ENCODE peak calls at places on chromosomes 6 and 20, in five cellular contexts. One of them, this sample, is unnamed.

GRCh38 chr6:69933239-69933638 is 66.9 kb downstream of the COL19A1 start:
- DNase-seq in HepG2: no peak
- DNase-seq in WTC11: no peak
- DNase-seq in H1: no peak
- DNase-seq in GM12878: no peak
- DNase-seq in this sample: no peak

GRCh38 chr6:83183082-83183828 is 9.8 kb downstream of the PGM3 start:
- DNase-seq in WTC11: no peak
- DNase-seq in HepG2: no peak
- DNase-seq in H1: no peak
- DNase-seq in GM12878: no peak
- DNase-seq in this sample: no peak

GRCh38 chr20:16028923-16029322 is 544.3 kb downstream of the KIF16B start:
- DNase-seq in HepG2: no peak
- DNase-seq in H1: no peak
- DNase-seq in WTC11: no peak
- DNase-seq in GM12878: peak; percentile 11
- DNase-seq in this sample: no peak

GRCh38 chr6:139381216-139381615 is 6.8 kb upstream of the CITED2 start:
- DNase-seq in HepG2: no peak
- DNase-seq in GM12878: no peak
- DNase-seq in WTC11: no peak
- DNase-seq in H1: no peak
- DNase-seq in this sample: no peak

GRCh38 chr6:143575440-143575839 is 63.9 kb upstream of the FUCA2 start:
- DNase-seq in H1: no peak
- DNase-seq in GM12878: peak; percentile 27
- DNase-seq in WTC11: peak; percentile 32
- DNase-seq in HepG2: peak; percentile 83
- DNase-seq in this sample: peak; percentile 85

GRCh38 chr6:27208042-27208441 is 39.5 kb upstream of the PRSS16 start:
- DNase-seq in HepG2: no peak
- DNase-seq in WTC11: no peak
- DNase-seq in GM12878: no peak
- DNase-seq in H1: no peak
- DNase-seq in this sample: no peak

GRCh38 chr6:139271056-139271455 is 20.7 kb downstream of the TXLNB start:
- DNase-seq in WTC11: no peak
- DNase-seq in HepG2: no peak
- DNase-seq in H1: no peak
- DNase-seq in GM12878: no peak
- DNase-seq in this sample: no peak

GRCh38 chr20:46937140-46937523 is 42.5 kb downstream of the EYA2 start:
- DNase-seq in H1: no peak
- DNase-seq in HepG2: no peak
- DNase-seq in WTC11: no peak
- DNase-seq in GM12878: no peak
- DNase-seq in this sample: no peak

GRCh38 chr6:137715589-137716045 is 151.4 kb upstream of the TNFAIP3 start:
- DNase-seq in HepG2: no peak
- DNase-seq in WTC11: no peak
- DNase-seq in GM12878: no peak
- DNase-seq in H1: no peak
- DNase-seq in this sample: no peak

GRCh38 chr20:50592282-50593004 is 82.3 kb downstream of the PTPN1 start:
- DNase-seq in WTC11: no peak
- DNase-seq in H1: no peak
- DNase-seq in GM12878: no peak
- DNase-seq in HepG2: no peak
- DNase-seq in this sample: no peak

GRCh38 chr20:2545594-2545993 is 9.2 kb downstream of the TMC2 start:
- DNase-seq in H1: no peak
- DNase-seq in WTC11: no peak
- DNase-seq in HepG2: no peak
- DNase-seq in GM12878: no peak
- DNase-seq in this sample: no peak

GRCh38 chr6:167956983-167957492 is 40.4 kb upstream of the KIF25 start:
- DNase-seq in WTC11: no peak
- DNase-seq in HepG2: peak; percentile 74
- DNase-seq in GM12878: no peak
- DNase-seq in H1: no peak
- DNase-seq in this sample: no peak

GRCh38 chr6:17268114-17268513 is 13.0 kb upstream of the RBM24 start:
- DNase-seq in H1: no peak
- DNase-seq in HepG2: no peak
- DNase-seq in WTC11: no peak
- DNase-seq in GM12878: no peak
- DNase-seq in this sample: no peak

DNA sequence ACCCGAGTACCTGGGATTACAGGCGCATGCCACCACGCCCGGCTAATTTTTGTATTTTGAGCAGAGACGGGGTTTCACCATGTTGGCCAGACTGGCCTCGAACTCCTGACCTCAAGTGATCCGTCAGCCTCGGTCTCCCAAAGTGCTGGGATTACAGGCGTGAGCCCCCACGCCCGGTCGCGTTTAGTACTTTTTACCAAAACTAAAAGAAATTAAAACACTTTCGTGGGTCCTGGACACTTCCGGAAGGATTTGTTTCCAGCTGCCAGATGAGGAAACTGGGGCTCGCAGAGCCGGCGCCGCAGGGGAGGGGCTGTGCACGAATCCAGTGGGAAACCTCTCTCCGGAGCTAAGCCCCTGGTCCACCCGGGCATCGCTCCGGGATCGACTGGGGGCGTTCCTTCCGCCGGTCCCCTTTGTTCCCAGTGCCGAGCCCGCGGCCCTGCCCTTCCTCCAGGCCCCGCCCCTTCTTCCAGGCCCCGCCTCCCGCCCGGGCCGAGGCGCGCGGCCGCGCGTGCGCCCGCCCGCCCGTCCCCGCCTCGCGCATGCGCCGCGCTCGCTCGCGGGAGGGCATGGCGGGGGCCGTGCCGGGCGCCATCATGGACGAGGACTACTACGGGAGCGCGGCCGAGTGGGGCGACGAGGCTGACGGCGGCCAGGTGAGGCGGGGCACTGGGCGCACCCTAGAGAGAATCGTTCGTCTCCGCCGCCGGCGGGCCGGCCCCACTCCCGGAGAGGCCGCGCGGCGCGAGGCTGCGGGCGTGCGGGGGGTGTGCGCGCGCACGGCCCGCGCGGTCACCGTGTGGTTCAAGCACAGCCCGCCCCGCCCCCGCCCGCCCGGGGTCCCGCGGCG is at the start of gene NELFCD:
- DNase-seq in H1: peak; percentile 72
- DNase-seq in HepG2: peak; percentile 90
- DNase-seq in WTC11: peak; percentile 91
- DNase-seq in GM12878: no peak
- DNase-seq in this sample: peak; percentile 91
- TF ChIP-seq ATF2 in H1: no peak
- TF ChIP-seq ATF2 in HepG2: peak; percentile 54
- TF ChIP-seq ATF2 in WTC11: no peak
- TF ChIP-seq ATF2 in GM12878: no peak
- TF ChIP-seq ATF2 in this sample: no peak

GRCh38 chr20:63082308-63082938 is 75.7 kb upstream of the BHLHE23 start:
- DNase-seq in GM12878: no peak
- DNase-seq in H1: no peak
- DNase-seq in WTC11: peak; percentile 86
- DNase-seq in HepG2: peak; percentile 33
- DNase-seq in this sample: peak; percentile 78
- TF ChIP-seq ATF2 in GM12878: no peak
- TF ChIP-seq ATF2 in H1: no peak
- TF ChIP-seq ATF2 in WTC11: peak; percentile 61
- TF ChIP-seq ATF2 in HepG2: peak; percentile 84
- TF ChIP-seq ATF2 in this sample: no peak

GRCh38 chr20:60258255-60258863 is 300.1 kb downstream of the CDH26 start:
- DNase-seq in GM12878: no peak
- DNase-seq in H1: no peak
- DNase-seq in HepG2: peak; percentile 67
- DNase-seq in WTC11: no peak
- DNase-seq in this sample: no peak
- TF ChIP-seq ATF2 in GM12878: no peak
- TF ChIP-seq ATF2 in H1: no peak
- TF ChIP-seq ATF2 in HepG2: no peak
- TF ChIP-seq ATF2 in WTC11: no peak
- TF ChIP-seq ATF2 in this sample: no peak

DNA sequence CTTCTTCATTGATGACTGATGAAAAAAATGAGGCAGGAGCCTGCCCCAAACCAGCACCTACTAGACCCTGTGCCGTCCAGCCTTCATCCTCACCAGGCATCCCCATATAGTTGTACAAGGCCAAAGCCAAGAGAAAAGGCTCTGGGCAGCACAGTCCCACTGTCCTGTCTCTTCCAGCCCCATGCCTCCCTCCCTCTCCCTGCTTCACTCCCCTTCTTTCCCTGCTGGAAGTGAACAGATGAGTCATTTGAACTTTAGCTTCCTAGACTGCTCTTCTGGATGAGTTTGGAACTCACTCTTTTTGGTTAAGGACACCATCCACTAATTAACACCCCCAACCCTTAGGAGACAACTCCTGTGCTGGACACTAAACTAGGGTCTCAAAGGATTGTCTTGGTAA is 235.2 kb downstream of the LRFN2 start:
- DNase-seq in HepG2: no peak
- DNase-seq in H1: no peak
- DNase-seq in GM12878: no peak
- DNase-seq in WTC11: no peak
- DNase-seq in this sample: no peak
- TF ChIP-seq ATF2 in HepG2: no peak
- TF ChIP-seq ATF2 in H1: no peak
- TF ChIP-seq ATF2 in GM12878: no peak
- TF ChIP-seq ATF2 in WTC11: no peak
- TF ChIP-seq ATF2 in this sample: no peak

DNA sequence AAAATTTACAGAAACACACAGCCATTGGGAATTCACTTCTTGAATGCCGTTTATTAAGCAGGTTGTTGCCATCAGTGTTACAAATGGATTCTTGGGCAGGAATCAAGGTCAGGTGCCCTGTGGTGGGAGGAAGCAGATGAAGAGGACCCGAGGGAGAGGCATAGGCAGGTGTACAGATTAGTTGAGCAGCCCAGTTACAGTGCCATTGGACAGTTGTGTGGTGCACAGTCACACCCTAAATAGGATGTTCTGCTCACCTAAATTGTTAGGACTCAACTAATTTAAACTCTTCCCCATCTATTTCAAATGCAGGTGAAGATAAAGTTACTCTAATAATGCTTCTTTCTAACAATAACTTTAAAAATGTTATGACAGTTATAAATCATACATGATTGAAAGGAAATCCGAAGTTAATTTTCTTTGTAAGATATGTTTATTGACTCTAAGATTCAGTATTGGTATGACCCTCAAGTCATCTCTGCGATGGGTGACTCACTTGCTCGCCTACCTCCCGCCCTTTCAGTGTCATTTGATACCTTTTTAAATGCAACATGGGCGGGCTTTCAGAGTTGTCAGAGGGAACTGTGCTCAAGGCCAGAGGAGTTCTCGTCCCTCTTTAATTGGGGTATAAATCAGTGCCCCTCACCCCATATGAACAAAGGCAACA is 35.0 kb downstream of the DSE start:
- DNase-seq in WTC11: peak; percentile 30
- DNase-seq in GM12878: no peak
- DNase-seq in H1: no peak
- DNase-seq in HepG2: no peak
- DNase-seq in this sample: peak; percentile 17
- TF ChIP-seq ATF2 in WTC11: no peak
- TF ChIP-seq ATF2 in GM12878: no peak
- TF ChIP-seq ATF2 in H1: no peak
- TF ChIP-seq ATF2 in HepG2: no peak
- TF ChIP-seq ATF2 in this sample: no peak

DNA sequence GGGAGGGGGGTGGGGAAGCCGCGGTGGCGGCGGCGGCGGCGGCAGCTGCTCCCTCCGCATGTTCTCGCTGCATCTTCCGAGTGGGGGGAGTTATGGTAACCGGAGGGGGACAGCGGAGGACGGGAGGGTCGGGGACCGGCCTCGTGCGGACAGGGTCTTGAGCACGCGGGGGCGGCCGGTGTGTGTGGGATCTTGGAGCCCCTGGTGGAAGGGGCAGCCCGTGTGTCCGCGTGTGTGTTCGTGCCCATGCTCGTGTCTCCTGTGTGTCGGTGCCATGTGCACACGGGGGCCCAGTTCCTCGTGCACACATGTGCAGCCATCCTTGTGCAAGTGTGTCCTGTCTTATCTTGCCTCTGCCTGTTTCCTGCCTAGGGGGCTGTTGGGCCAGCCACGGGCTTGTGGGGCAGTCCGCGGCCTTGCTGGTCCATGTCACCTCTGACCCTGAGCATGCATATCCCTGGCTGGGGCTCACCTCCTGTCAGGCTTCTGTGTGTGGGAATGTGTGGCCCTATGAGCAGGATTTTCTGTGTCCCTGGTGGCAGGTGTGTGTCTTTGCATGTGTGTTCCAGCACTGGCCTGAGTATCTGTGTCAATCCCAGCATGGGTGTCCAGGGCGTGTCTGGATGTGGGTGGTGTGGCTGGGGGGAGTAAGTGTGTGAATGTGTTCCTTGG is 8.5 kb downstream of the SYNGAP1 start:
- DNase-seq in WTC11: no peak
- DNase-seq in GM12878: no peak
- DNase-seq in HepG2: peak; percentile 79
- DNase-seq in H1: no peak
- DNase-seq in this sample: peak; percentile 75
- TF ChIP-seq ATF2 in WTC11: no peak
- TF ChIP-seq ATF2 in GM12878: no peak
- TF ChIP-seq ATF2 in HepG2: no peak
- TF ChIP-seq ATF2 in H1: no peak
- TF ChIP-seq ATF2 in this sample: peak; percentile 87